ENCODE peak calls at places on chromosomes 16 and 17, in seven cellular contexts. W is NCI-H524; U is renal cortical epithelial cell; X is activated effector memory CD4-positive, alpha-beta T cell treated with anti-CD3 and anti-CD28 coated beads, Interleukin-2, amount 50 U/mL, for 16 hours; S is neuronal stem cell; F is T-helper 1 cell; D is amygdala. H is an unnamed sample.

GRCh38 chr16:90031931-90032663 is 12.8 kb upstream of the DBNDD1 start:
- DNase-seq in W (no peak), U (no peak), X (no peak), S (no peak), F (no peak), D (no peak), H (no peak)

GRCh38 chr16:51569204-51569911 is 418.3 kb upstream of the SALL1 start:
- DNase-seq in W (no peak), U (peak), X (no peak), S (no peak), F (no peak), D (no peak), H (no peak)

GRCh38 chr16:48300391-48300856 is 53.1 kb upstream of the ABCC11 start:
- DNase-seq in W (no peak), U (no peak), X (no peak), S (no peak), F (no peak), D (no peak), H (no peak)

GRCh38 chr17:968812-969766 is 10.5 kb downstream of the NXN start:
- DNase-seq in W (no peak), U (no peak), X (no peak), S (no peak), F (no peak), D (no peak), H (no peak)

GRCh38 chr17:66682293-66682692 is 152.6 kb upstream of the CACNG5 start:
- DNase-seq in W (no peak), U (no peak), X (no peak), S (no peak), F (no peak), D (no peak), H (no peak)

GRCh38 chr17:39597372-39598046 is 10.2 kb downstream of the NEUROD2 start:
- DNase-seq in W (peak), U (no peak), X (no peak), S (no peak), F (no peak), D (no peak), H (peak)

GRCh38 chr17:59521465-59522126 is 43.8 kb upstream of the DHX40 start:
- DNase-seq in W (peak), U (peak), X (peak), S (peak), F (peak), D (peak), H (peak)

GRCh38 chr17:10048951-10049350 is 143.9 kb upstream of the RCVRN start:
- DNase-seq in W (no peak), U (no peak), X (no peak), S (no peak), F (no peak), D (no peak), H (no peak)

GRCh38 chr16:46482895-46483294 is 138.3 kb downstream of the SHCBP1 start:
- DNase-seq in W (no peak), U (no peak), X (no peak), S (no peak), F (no peak), D (no peak), H (peak)

GRCh38 chr17:81535480-81536298 is 7.5 kb downstream of the FSCN2 start:
- DNase-seq in W (no peak), U (no peak), X (no peak), S (no peak), F (no peak), D (no peak), H (no peak)

GRCh38 chr16:68362952-68363846 is 52.4 kb downstream of the PRMT7 start:
- DNase-seq in W (no peak), U (no peak), X (no peak), S (no peak), F (no peak), D (no peak), H (no peak)

GRCh38 chr17:2709173-2709661 is 2.3 kb downstream of the CLUH start:
- DNase-seq in W (no peak), U (peak), X (peak), S (no peak), F (no peak), D (no peak), H (peak)

GRCh38 chr17:55086635-55087058 is 118.1 kb downstream of the STXBP4 start:
- DNase-seq in W (no peak), U (peak), X (no peak), S (no peak), F (no peak), D (no peak), H (no peak)

GRCh38 chr16:73125860-73126259 is 77.9 kb upstream of the ZFHX3 start:
- DNase-seq in W (no peak), U (peak), X (no peak), S (no peak), F (no peak), D (no peak), H (no peak)

H was measured in NCI-H82.